ENCODE peak calls at places on chromosomes 6 and 20, in ten cellular contexts. One of them, this sample, is unnamed.
A peak's percentile ranks its signal among the peaks of the same experiment; 100 is the strongest.

GRCh38 chr6:142207265-142207877 is 60.3 kb downstream of the VTA1 start:
- DNase-seq in cardiac muscle cell: peak; percentile 79
- DNase-seq in Calu3: peak; percentile 44
- DNase-seq in lower lobe of right lung: peak; percentile 51
- DNase-seq in tibial nerve: no peak
- DNase-seq in type B pancreatic cell: no peak
- DNase-seq in upper lobe of right lung: no peak
- DNase-seq in uterus: no peak
- DNase-seq in fibroblast of the aortic adventitia: peak; percentile 76
- DNase-seq in GM10248: no peak
- DNase-seq in this sample: peak; percentile 43

GRCh38 chr6:153032255-153032882 is 29.9 kb upstream of the MTRF1L start:
- DNase-seq in tibial nerve: no peak
- DNase-seq in GM10248: no peak
- DNase-seq in Calu3: no peak
- DNase-seq in type B pancreatic cell: no peak
- DNase-seq in lower lobe of right lung: no peak
- DNase-seq in upper lobe of right lung: no peak
- DNase-seq in fibroblast of the aortic adventitia: peak; percentile 91
- DNase-seq in cardiac muscle cell: peak; percentile 80
- DNase-seq in uterus: no peak
- DNase-seq in this sample: peak; percentile 37

GRCh38 chr6:5498579-5498899 is 237.2 kb downstream of the FARS2 start:
- DNase-seq in GM10248: no peak
- DNase-seq in fibroblast of the aortic adventitia: no peak
- DNase-seq in cardiac muscle cell: no peak
- DNase-seq in uterus: no peak
- DNase-seq in upper lobe of right lung: no peak
- DNase-seq in lower lobe of right lung: no peak
- DNase-seq in type B pancreatic cell: no peak
- DNase-seq in tibial nerve: no peak
- DNase-seq in Calu3: no peak
- DNase-seq in this sample: no peak

GRCh38 chr6:29561618-29562181 is 2.2 kb upstream of the UBD start:
- DNase-seq in cardiac muscle cell: no peak
- DNase-seq in Calu3: no peak
- DNase-seq in GM10248: no peak
- DNase-seq in upper lobe of right lung: no peak
- DNase-seq in fibroblast of the aortic adventitia: no peak
- DNase-seq in lower lobe of right lung: no peak
- DNase-seq in uterus: no peak
- DNase-seq in tibial nerve: no peak
- DNase-seq in type B pancreatic cell: no peak
- DNase-seq in this sample: no peak

GRCh38 chr6:107670792-107671199 is 153.3 kb downstream of the SCML4 start:
- DNase-seq in lower lobe of right lung: peak; percentile 71
- DNase-seq in GM10248: peak; percentile 46
- DNase-seq in uterus: peak; percentile 35
- DNase-seq in tibial nerve: peak; percentile 57
- DNase-seq in type B pancreatic cell: no peak
- DNase-seq in fibroblast of the aortic adventitia: peak; percentile 51
- DNase-seq in cardiac muscle cell: peak; percentile 77
- DNase-seq in upper lobe of right lung: no peak
- DNase-seq in Calu3: no peak
- DNase-seq in this sample: no peak

GRCh38 chr20:39291301-39291700 is 329.2 kb downstream of the DHX35 start:
- DNase-seq in GM10248: no peak
- DNase-seq in Calu3: no peak
- DNase-seq in fibroblast of the aortic adventitia: no peak
- DNase-seq in lower lobe of right lung: no peak
- DNase-seq in type B pancreatic cell: no peak
- DNase-seq in upper lobe of right lung: no peak
- DNase-seq in tibial nerve: no peak
- DNase-seq in cardiac muscle cell: no peak
- DNase-seq in uterus: peak; percentile 34
- DNase-seq in this sample: no peak

GRCh38 chr6:152226119-152226518 is 411.0 kb downstream of the SYNE1 start:
- DNase-seq in uterus: no peak
- DNase-seq in cardiac muscle cell: no peak
- DNase-seq in tibial nerve: no peak
- DNase-seq in fibroblast of the aortic adventitia: no peak
- DNase-seq in Calu3: no peak
- DNase-seq in type B pancreatic cell: no peak
- DNase-seq in GM10248: no peak
- DNase-seq in upper lobe of right lung: no peak
- DNase-seq in lower lobe of right lung: no peak
- DNase-seq in this sample: no peak

GRCh38 chr6:155443168-155443567 is 12.5 kb downstream of the NOX3 start:
- DNase-seq in type B pancreatic cell: no peak
- DNase-seq in GM10248: no peak
- DNase-seq in tibial nerve: no peak
- DNase-seq in fibroblast of the aortic adventitia: no peak
- DNase-seq in Calu3: no peak
- DNase-seq in uterus: no peak
- DNase-seq in cardiac muscle cell: no peak
- DNase-seq in upper lobe of right lung: no peak
- DNase-seq in lower lobe of right lung: no peak
- DNase-seq in this sample: no peak

GRCh38 chr6:34792605-34793500 is 970 bp downstream of the BLTP3A start:
- DNase-seq in type B pancreatic cell: no peak
- DNase-seq in Calu3: peak; percentile 48
- DNase-seq in cardiac muscle cell: peak; percentile 75
- DNase-seq in tibial nerve: peak; percentile 29
- DNase-seq in fibroblast of the aortic adventitia: peak; percentile 67
- DNase-seq in GM10248: peak; percentile 45
- DNase-seq in upper lobe of right lung: no peak
- DNase-seq in uterus: peak; percentile 29
- DNase-seq in lower lobe of right lung: no peak
- DNase-seq in this sample: no peak

GRCh38 chr6:20540683-20541082 is 6.4 kb downstream of the CDKAL1 start:
- DNase-seq in fibroblast of the aortic adventitia: peak; percentile 51
- DNase-seq in tibial nerve: no peak
- DNase-seq in type B pancreatic cell: no peak
- DNase-seq in lower lobe of right lung: no peak
- DNase-seq in Calu3: no peak
- DNase-seq in cardiac muscle cell: no peak
- DNase-seq in upper lobe of right lung: no peak
- DNase-seq in uterus: no peak
- DNase-seq in GM10248: no peak
- DNase-seq in this sample: no peak

GRCh38 chr6:107539849-107540464 is 50.0 kb downstream of the SOBP start:
- DNase-seq in uterus: no peak
- DNase-seq in tibial nerve: no peak
- DNase-seq in cardiac muscle cell: no peak
- DNase-seq in Calu3: no peak
- DNase-seq in type B pancreatic cell: no peak
- DNase-seq in lower lobe of right lung: no peak
- DNase-seq in upper lobe of right lung: no peak
- DNase-seq in GM10248: no peak
- DNase-seq in fibroblast of the aortic adventitia: no peak
- DNase-seq in this sample: no peak

GRCh38 chr6:11354019-11354418 is 121.6 kb upstream of the NEDD9 start:
- DNase-seq in uterus: peak; percentile 61
- DNase-seq in fibroblast of the aortic adventitia: peak; percentile 29
- DNase-seq in type B pancreatic cell: no peak
- DNase-seq in Calu3: no peak
- DNase-seq in lower lobe of right lung: no peak
- DNase-seq in upper lobe of right lung: no peak
- DNase-seq in tibial nerve: peak; percentile 53
- DNase-seq in GM10248: peak; percentile 33
- DNase-seq in cardiac muscle cell: peak; percentile 90
- DNase-seq in this sample: no peak

GRCh38 chr6:142381845-142382378 is 80.1 kb downstream of the ADGRG6 start:
- DNase-seq in lower lobe of right lung: no peak
- DNase-seq in fibroblast of the aortic adventitia: no peak
- DNase-seq in uterus: no peak
- DNase-seq in type B pancreatic cell: no peak
- DNase-seq in tibial nerve: no peak
- DNase-seq in upper lobe of right lung: no peak
- DNase-seq in cardiac muscle cell: no peak
- DNase-seq in Calu3: no peak
- DNase-seq in GM10248: no peak
- DNase-seq in this sample: no peak

GRCh38 chr6:162907876-162908481 is 180.2 kb downstream of the PACRG start:
- DNase-seq in lower lobe of right lung: no peak
- DNase-seq in type B pancreatic cell: no peak
- DNase-seq in tibial nerve: no peak
- DNase-seq in GM10248: no peak
- DNase-seq in uterus: no peak
- DNase-seq in cardiac muscle cell: peak; percentile 63
- DNase-seq in upper lobe of right lung: no peak
- DNase-seq in Calu3: no peak
- DNase-seq in fibroblast of the aortic adventitia: peak; percentile 59
- DNase-seq in this sample: peak; percentile 43

GRCh38 chr6:38495511-38495910 is 144.2 kb downstream of the BTBD9 start:
- DNase-seq in upper lobe of right lung: no peak
- DNase-seq in fibroblast of the aortic adventitia: no peak
- DNase-seq in Calu3: no peak
- DNase-seq in cardiac muscle cell: no peak
- DNase-seq in type B pancreatic cell: no peak
- DNase-seq in tibial nerve: no peak
- DNase-seq in uterus: no peak
- DNase-seq in GM10248: no peak
- DNase-seq in lower lobe of right lung: no peak
- DNase-seq in this sample: no peak

GRCh38 chr6:38493929-38494547 is 145.7 kb downstream of the BTBD9 start:
- DNase-seq in fibroblast of the aortic adventitia: peak; percentile 86
- DNase-seq in uterus: peak; percentile 73
- DNase-seq in type B pancreatic cell: peak; percentile 78
- DNase-seq in GM10248: peak; percentile 30
- DNase-seq in cardiac muscle cell: peak; percentile 83
- DNase-seq in lower lobe of right lung: no peak
- DNase-seq in tibial nerve: peak; percentile 97
- DNase-seq in upper lobe of right lung: no peak
- DNase-seq in Calu3: peak; percentile 78
- DNase-seq in this sample: peak; percentile 63

GRCh38 chr6:38488876-38489275 is 150.9 kb downstream of the BTBD9 start:
- DNase-seq in cardiac muscle cell: no peak
- DNase-seq in GM10248: no peak
- DNase-seq in type B pancreatic cell: no peak
- DNase-seq in lower lobe of right lung: no peak
- DNase-seq in upper lobe of right lung: no peak
- DNase-seq in uterus: no peak
- DNase-seq in tibial nerve: no peak
- DNase-seq in Calu3: no peak
- DNase-seq in fibroblast of the aortic adventitia: no peak
- DNase-seq in this sample: no peak

GRCh38 chr6:38489951-38490350 is 149.8 kb downstream of the BTBD9 start:
- DNase-seq in fibroblast of the aortic adventitia: peak; percentile 47
- DNase-seq in tibial nerve: no peak
- DNase-seq in uterus: no peak
- DNase-seq in type B pancreatic cell: no peak
- DNase-seq in cardiac muscle cell: peak; percentile 32
- DNase-seq in lower lobe of right lung: no peak
- DNase-seq in upper lobe of right lung: no peak
- DNase-seq in GM10248: no peak
- DNase-seq in Calu3: no peak
- DNase-seq in this sample: peak; percentile 81

DNA sequence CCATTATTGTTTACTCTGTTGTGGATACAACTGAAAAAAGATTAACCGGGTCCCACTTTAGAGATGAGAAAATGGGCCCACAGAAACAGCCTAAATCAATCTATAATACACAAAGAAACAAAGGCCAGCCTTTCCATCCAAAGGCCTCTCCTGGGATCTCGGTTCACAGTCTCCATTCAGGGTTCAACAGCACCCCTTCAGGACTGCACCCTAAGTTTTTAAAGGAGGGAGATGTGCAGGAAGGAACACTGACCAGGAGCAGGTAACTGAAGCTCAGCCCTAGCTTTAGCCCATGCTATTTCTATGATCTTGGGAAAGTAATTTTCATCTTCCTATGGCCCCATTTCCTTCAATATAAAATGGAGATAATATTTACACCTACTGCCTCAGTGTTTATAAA is 147.7 kb downstream of the BTBD9 start:
- DNase-seq in uterus: no peak
- DNase-seq in type B pancreatic cell: no peak
- DNase-seq in fibroblast of the aortic adventitia: no peak
- DNase-seq in upper lobe of right lung: no peak
- DNase-seq in tibial nerve: no peak
- DNase-seq in Calu3: no peak
- DNase-seq in GM10248: no peak
- DNase-seq in lower lobe of right lung: no peak
- DNase-seq in cardiac muscle cell: no peak
- DNase-seq in this sample: no peak
- TF ChIP-seq CTCF in uterus: no peak
- TF ChIP-seq CTCF in type B pancreatic cell: no peak
- TF ChIP-seq CTCF in fibroblast of the aortic adventitia: no peak
- TF ChIP-seq CTCF in upper lobe of right lung: no peak
- TF ChIP-seq CTCF in tibial nerve: no peak
- TF ChIP-seq CTCF in Calu3: no peak
- TF ChIP-seq CTCF in GM10248: no peak
- TF ChIP-seq CTCF in lower lobe of right lung: no peak
- TF ChIP-seq CTCF in cardiac muscle cell: no peak
- TF ChIP-seq CTCF in this sample: no peak

GRCh38 chr6:77424761-77425160 is 38.5 kb downstream of the HTR1B start:
- DNase-seq in fibroblast of the aortic adventitia: peak; percentile 11
- DNase-seq in cardiac muscle cell: peak; percentile 42
- DNase-seq in Calu3: no peak
- DNase-seq in tibial nerve: no peak
- DNase-seq in lower lobe of right lung: no peak
- DNase-seq in upper lobe of right lung: no peak
- DNase-seq in GM10248: no peak
- DNase-seq in uterus: no peak
- DNase-seq in type B pancreatic cell: no peak
- DNase-seq in this sample: no peak
- TF ChIP-seq CTCF in fibroblast of the aortic adventitia: no peak
- TF ChIP-seq CTCF in cardiac muscle cell: no peak
- TF ChIP-seq CTCF in Calu3: no peak
- TF ChIP-seq CTCF in tibial nerve: no peak
- TF ChIP-seq CTCF in lower lobe of right lung: no peak
- TF ChIP-seq CTCF in upper lobe of right lung: no peak
- TF ChIP-seq CTCF in GM10248: no peak
- TF ChIP-seq CTCF in uterus: no peak
- TF ChIP-seq CTCF in type B pancreatic cell: no peak
- TF ChIP-seq CTCF in this sample: no peak

GRCh38 chr20:54479138-54479906 is 3.9 kb downstream of the DOK5 start:
- DNase-seq in fibroblast of the aortic adventitia: peak; percentile 17
- DNase-seq in uterus: no peak
- DNase-seq in cardiac muscle cell: no peak
- DNase-seq in type B pancreatic cell: no peak
- DNase-seq in tibial nerve: no peak
- DNase-seq in lower lobe of right lung: no peak
- DNase-seq in upper lobe of right lung: no peak
- DNase-seq in Calu3: peak; percentile 20
- DNase-seq in GM10248: no peak
- DNase-seq in this sample: no peak
- TF ChIP-seq CTCF in fibroblast of the aortic adventitia: peak; percentile 40
- TF ChIP-seq CTCF in uterus: no peak
- TF ChIP-seq CTCF in cardiac muscle cell: peak; percentile 35
- TF ChIP-seq CTCF in type B pancreatic cell: peak; percentile 60
- TF ChIP-seq CTCF in tibial nerve: no peak
- TF ChIP-seq CTCF in lower lobe of right lung: no peak
- TF ChIP-seq CTCF in upper lobe of right lung: no peak
- TF ChIP-seq CTCF in Calu3: no peak
- TF ChIP-seq CTCF in GM10248: no peak
- TF ChIP-seq CTCF in this sample: no peak

DNA sequence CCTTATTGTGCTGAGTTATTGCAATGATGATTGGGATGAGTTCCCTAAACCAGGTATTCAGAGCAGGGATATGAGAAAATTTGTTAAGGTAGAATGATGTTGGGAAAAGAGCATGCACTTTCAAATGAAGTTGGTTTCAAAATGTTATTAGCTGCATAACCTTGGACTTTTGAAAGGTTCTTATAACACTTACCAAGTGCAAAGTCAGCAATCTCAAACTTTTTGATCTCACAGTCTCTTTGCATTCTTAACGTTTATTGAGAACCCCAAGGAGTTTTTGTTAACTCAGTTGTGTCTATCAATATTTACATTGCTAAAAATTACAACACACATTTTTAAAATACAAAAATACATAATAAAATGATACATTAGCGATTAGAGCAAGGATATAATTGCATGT is 802.4 kb downstream of the PHF3 start:
- DNase-seq in tibial nerve: no peak
- DNase-seq in Calu3: no peak
- DNase-seq in GM10248: no peak
- DNase-seq in uterus: no peak
- DNase-seq in type B pancreatic cell: no peak
- DNase-seq in cardiac muscle cell: no peak
- DNase-seq in fibroblast of the aortic adventitia: no peak
- DNase-seq in upper lobe of right lung: no peak
- DNase-seq in lower lobe of right lung: no peak
- DNase-seq in this sample: no peak
- TF ChIP-seq CTCF in tibial nerve: no peak
- TF ChIP-seq CTCF in Calu3: no peak
- TF ChIP-seq CTCF in GM10248: no peak
- TF ChIP-seq CTCF in uterus: no peak
- TF ChIP-seq CTCF in type B pancreatic cell: no peak
- TF ChIP-seq CTCF in cardiac muscle cell: no peak
- TF ChIP-seq CTCF in fibroblast of the aortic adventitia: no peak
- TF ChIP-seq CTCF in upper lobe of right lung: no peak
- TF ChIP-seq CTCF in lower lobe of right lung: no peak
- TF ChIP-seq CTCF in this sample: no peak